ENCODE peak calls at places on chromosomes 4 and X, in nine cellular contexts. One of them, this sample, is unnamed.

GRCh38 chr4:114729339-114729738 is 130.7 kb downstream of the UGT8 start:
- DNase-seq in neural progenitor cell: peak
- DNase-seq in GM23338: peak
- DNase-seq in OCI-LY7: no peak
- DNase-seq in GM23248: no peak
- DNase-seq in HCT116: no peak
- DNase-seq in PC-3: no peak
- DNase-seq in hepatocyte: no peak
- DNase-seq in SK-N-SH: peak
- DNase-seq in this sample: no peak

GRCh38 chrX:43562372-43562771 is 93.7 kb upstream of the MAOA start:
- DNase-seq in neural progenitor cell: no peak
- DNase-seq in GM23338: no peak
- DNase-seq in OCI-LY7: no peak
- DNase-seq in GM23248: no peak
- DNase-seq in HCT116: no peak
- DNase-seq in PC-3: no peak
- DNase-seq in hepatocyte: no peak
- DNase-seq in SK-N-SH: no peak
- DNase-seq in this sample: no peak

GRCh38 chrX:40383969-40384368 is 196.8 kb upstream of the ATP6AP2 start:
- DNase-seq in neural progenitor cell: no peak
- DNase-seq in GM23338: no peak
- DNase-seq in OCI-LY7: no peak
- DNase-seq in GM23248: no peak
- DNase-seq in HCT116: no peak
- DNase-seq in PC-3: no peak
- DNase-seq in hepatocyte: no peak
- DNase-seq in SK-N-SH: no peak
- DNase-seq in this sample: no peak

GRCh38 chr4:23268072-23268771 is 575.5 kb downstream of the GBA3 start:
- DNase-seq in neural progenitor cell: no peak
- DNase-seq in GM23338: no peak
- DNase-seq in OCI-LY7: no peak
- DNase-seq in GM23248: no peak
- DNase-seq in HCT116: no peak
- DNase-seq in PC-3: no peak
- DNase-seq in hepatocyte: no peak
- DNase-seq in SK-N-SH: no peak
- DNase-seq in this sample: no peak

GRCh38 chr4:110361921-110362320 is 114.0 kb upstream of the ENPEP start:
- DNase-seq in neural progenitor cell: no peak
- DNase-seq in GM23338: no peak
- DNase-seq in OCI-LY7: no peak
- DNase-seq in GM23248: peak
- DNase-seq in HCT116: no peak
- DNase-seq in PC-3: peak
- DNase-seq in hepatocyte: no peak
- DNase-seq in SK-N-SH: no peak
- DNase-seq in this sample: no peak

GRCh38 chr4:103887191-103887590 is 167.4 kb upstream of the TACR3 start:
- DNase-seq in neural progenitor cell: no peak
- DNase-seq in GM23338: no peak
- DNase-seq in OCI-LY7: no peak
- DNase-seq in GM23248: peak
- DNase-seq in HCT116: no peak
- DNase-seq in PC-3: no peak
- DNase-seq in hepatocyte: no peak
- DNase-seq in SK-N-SH: no peak
- DNase-seq in this sample: no peak

GRCh38 chr4:104677122-104677521 is 182.4 kb upstream of the CXXC4 start:
- DNase-seq in neural progenitor cell: peak
- DNase-seq in GM23338: peak
- DNase-seq in OCI-LY7: no peak
- DNase-seq in GM23248: no peak
- DNase-seq in HCT116: no peak
- DNase-seq in PC-3: no peak
- DNase-seq in hepatocyte: peak
- DNase-seq in SK-N-SH: no peak
- DNase-seq in this sample: no peak

GRCh38 chr4:169024762-169025161 is 14.7 kb upstream of the CBR4 start:
- DNase-seq in neural progenitor cell: peak
- DNase-seq in GM23338: peak
- DNase-seq in OCI-LY7: peak
- DNase-seq in GM23248: peak
- DNase-seq in HCT116: peak
- DNase-seq in PC-3: peak
- DNase-seq in hepatocyte: peak
- DNase-seq in SK-N-SH: peak
- DNase-seq in this sample: peak

GRCh38 chr4:138678985-138679746 is 336.4 kb upstream of the NOCT start:
- DNase-seq in neural progenitor cell: no peak
- DNase-seq in GM23338: no peak
- DNase-seq in OCI-LY7: no peak
- DNase-seq in GM23248: no peak
- DNase-seq in HCT116: no peak
- DNase-seq in PC-3: no peak
- DNase-seq in hepatocyte: no peak
- DNase-seq in SK-N-SH: no peak
- DNase-seq in this sample: no peak

GRCh38 chr4:174669278-174669677 is 147.0 kb upstream of the HPGD start:
- DNase-seq in neural progenitor cell: no peak
- DNase-seq in GM23338: no peak
- DNase-seq in OCI-LY7: no peak
- DNase-seq in GM23248: peak
- DNase-seq in HCT116: no peak
- DNase-seq in PC-3: peak
- DNase-seq in hepatocyte: peak
- DNase-seq in SK-N-SH: no peak
- DNase-seq in this sample: no peak

GRCh38 chr4:83582289-83582756 is 46.4 kb downstream of the GPAT3 start:
- DNase-seq in neural progenitor cell: no peak
- DNase-seq in GM23338: no peak
- DNase-seq in OCI-LY7: peak
- DNase-seq in GM23248: peak
- DNase-seq in HCT116: no peak
- DNase-seq in PC-3: peak
- DNase-seq in hepatocyte: peak
- DNase-seq in SK-N-SH: no peak
- DNase-seq in this sample: no peak

GRCh38 chrX:70481424-70481823 is 36.8 kb downstream of the DLG3 start:
- DNase-seq in neural progenitor cell: peak
- DNase-seq in GM23338: no peak
- DNase-seq in OCI-LY7: no peak
- DNase-seq in GM23248: no peak
- DNase-seq in HCT116: no peak
- DNase-seq in PC-3: no peak
- DNase-seq in hepatocyte: no peak
- DNase-seq in SK-N-SH: no peak
- DNase-seq in this sample: no peak

GRCh38 chr4:7917669-7918068 is 22.0 kb downstream of the AFAP1 start:
- DNase-seq in neural progenitor cell: no peak
- DNase-seq in GM23338: peak
- DNase-seq in OCI-LY7: no peak
- DNase-seq in GM23248: no peak
- DNase-seq in HCT116: no peak
- DNase-seq in PC-3: no peak
- DNase-seq in hepatocyte: no peak
- DNase-seq in SK-N-SH: no peak
- DNase-seq in this sample: no peak

GRCh38 chrX:111123125-111123524 is 27.1 kb downstream of the PAK3 start:
- DNase-seq in neural progenitor cell: no peak
- DNase-seq in GM23338: no peak
- DNase-seq in OCI-LY7: no peak
- DNase-seq in GM23248: no peak
- DNase-seq in HCT116: no peak
- DNase-seq in PC-3: no peak
- DNase-seq in hepatocyte: no peak
- DNase-seq in SK-N-SH: no peak
- DNase-seq in this sample: peak

GRCh38 chr4:58064618-58065017 is 954.4 kb upstream of the IGFBP7 start:
- DNase-seq in neural progenitor cell: no peak
- DNase-seq in GM23338: no peak
- DNase-seq in OCI-LY7: no peak
- DNase-seq in GM23248: no peak
- DNase-seq in HCT116: no peak
- DNase-seq in PC-3: no peak
- DNase-seq in hepatocyte: peak
- DNase-seq in SK-N-SH: no peak
- DNase-seq in this sample: no peak

GRCh38 chr4:15457401-15458201 is 12.1 kb upstream of the CC2D2A start:
- DNase-seq in neural progenitor cell: peak
- DNase-seq in GM23338: peak
- DNase-seq in OCI-LY7: peak
- DNase-seq in GM23248: peak
- DNase-seq in HCT116: no peak
- DNase-seq in PC-3: peak
- DNase-seq in hepatocyte: peak
- DNase-seq in SK-N-SH: peak
- DNase-seq in this sample: peak

GRCh38 chr4:41505161-41505653 is 32.8 kb upstream of the LIMCH1 start:
- DNase-seq in neural progenitor cell: no peak
- DNase-seq in GM23338: no peak
- DNase-seq in OCI-LY7: no peak
- DNase-seq in GM23248: peak
- DNase-seq in HCT116: no peak
- DNase-seq in PC-3: peak
- DNase-seq in hepatocyte: no peak
- DNase-seq in SK-N-SH: peak
- DNase-seq in this sample: no peak

DNA sequence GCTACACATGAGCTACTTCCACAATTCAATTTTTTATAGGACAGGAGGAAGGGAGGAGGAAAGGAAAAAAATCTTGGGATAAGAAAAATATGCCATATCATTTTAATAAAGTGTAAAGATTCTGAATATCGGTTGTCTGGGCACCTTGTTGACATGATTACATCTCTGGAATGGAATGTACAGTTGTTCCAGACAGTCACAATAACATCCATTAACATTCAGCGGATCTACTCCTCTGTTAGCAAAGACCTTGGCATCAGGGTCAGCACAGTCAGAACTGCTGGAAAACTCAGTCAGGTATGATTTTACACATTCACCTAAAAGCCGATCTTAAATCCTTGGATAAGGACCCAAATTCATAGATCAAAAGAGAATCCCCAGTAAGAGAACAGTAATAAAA is 85.4 kb upstream of the ARMCX2 start:
- DNase-seq in neural progenitor cell: no peak
- DNase-seq in GM23338: no peak
- DNase-seq in OCI-LY7: no peak
- DNase-seq in GM23248: no peak
- DNase-seq in HCT116: no peak
- DNase-seq in PC-3: no peak
- DNase-seq in hepatocyte: no peak
- DNase-seq in SK-N-SH: no peak
- DNase-seq in this sample: no peak
- H3K4me2 ChIP-seq in neural progenitor cell: no peak
- H3K4me2 ChIP-seq in GM23338: no peak
- H3K4me2 ChIP-seq in OCI-LY7: no peak
- H3K4me2 ChIP-seq in GM23248: no peak
- H3K4me2 ChIP-seq in HCT116: no peak
- H3K4me2 ChIP-seq in PC-3: no peak
- H3K4me2 ChIP-seq in hepatocyte: no peak
- H3K4me2 ChIP-seq in SK-N-SH: no peak
- H3K4me2 ChIP-seq in this sample: no peak

GRCh38 chr4:122665148-122665547 is 44.3 kb upstream of the IL21 start:
- DNase-seq in neural progenitor cell: no peak
- DNase-seq in GM23338: no peak
- DNase-seq in OCI-LY7: no peak
- DNase-seq in GM23248: peak
- DNase-seq in HCT116: no peak
- DNase-seq in PC-3: no peak
- DNase-seq in hepatocyte: no peak
- DNase-seq in SK-N-SH: no peak
- DNase-seq in this sample: no peak

GRCh38 chr4:122661661-122662160 is 40.8 kb upstream of the IL21 start:
- DNase-seq in neural progenitor cell: no peak
- DNase-seq in GM23338: no peak
- DNase-seq in OCI-LY7: no peak
- DNase-seq in GM23248: peak
- DNase-seq in HCT116: no peak
- DNase-seq in PC-3: no peak
- DNase-seq in hepatocyte: no peak
- DNase-seq in SK-N-SH: no peak
- DNase-seq in this sample: no peak

GRCh38 chr4:122666527-122667245 is 45.8 kb upstream of the IL21 start:
- DNase-seq in neural progenitor cell: no peak
- DNase-seq in GM23338: no peak
- DNase-seq in OCI-LY7: no peak
- DNase-seq in GM23248: peak
- DNase-seq in HCT116: peak
- DNase-seq in PC-3: peak
- DNase-seq in hepatocyte: peak
- DNase-seq in SK-N-SH: no peak
- DNase-seq in this sample: no peak

GRCh38 chr4:122662701-122663100 is 41.8 kb upstream of the IL21 start:
- DNase-seq in neural progenitor cell: no peak
- DNase-seq in GM23338: peak
- DNase-seq in OCI-LY7: no peak
- DNase-seq in GM23248: no peak
- DNase-seq in HCT116: no peak
- DNase-seq in PC-3: no peak
- DNase-seq in hepatocyte: no peak
- DNase-seq in SK-N-SH: no peak
- DNase-seq in this sample: no peak

GRCh38 chr4:122663814-122664610 is 43.1 kb upstream of the IL21 start:
- DNase-seq in neural progenitor cell: no peak
- DNase-seq in GM23338: no peak
- DNase-seq in OCI-LY7: no peak
- DNase-seq in GM23248: peak
- DNase-seq in HCT116: no peak
- DNase-seq in PC-3: no peak
- DNase-seq in hepatocyte: no peak
- DNase-seq in SK-N-SH: no peak
- DNase-seq in this sample: no peak
- TF ChIP-seq EZH2phosphoT487 in neural progenitor cell: no peak
- TF ChIP-seq EZH2phosphoT487 in GM23338: no peak
- TF ChIP-seq EZH2phosphoT487 in OCI-LY7: no peak
- TF ChIP-seq EZH2phosphoT487 in GM23248: no peak
- TF ChIP-seq EZH2phosphoT487 in HCT116: no peak
- TF ChIP-seq EZH2phosphoT487 in PC-3: no peak
- TF ChIP-seq EZH2phosphoT487 in hepatocyte: no peak
- TF ChIP-seq EZH2phosphoT487 in SK-N-SH: no peak
- TF ChIP-seq EZH2phosphoT487 in this sample: no peak

GRCh38 chr4:128958194-128958593 is 135.1 kb downstream of the SCLT1 start:
- DNase-seq in neural progenitor cell: no peak
- DNase-seq in GM23338: no peak
- DNase-seq in OCI-LY7: peak
- DNase-seq in GM23248: no peak
- DNase-seq in HCT116: no peak
- DNase-seq in PC-3: no peak
- DNase-seq in hepatocyte: peak
- DNase-seq in SK-N-SH: no peak
- DNase-seq in this sample: no peak
- H2AFZ ChIP-seq in neural progenitor cell: no peak
- H2AFZ ChIP-seq in GM23338: no peak
- H2AFZ ChIP-seq in OCI-LY7: no peak
- H2AFZ ChIP-seq in GM23248: no peak
- H2AFZ ChIP-seq in HCT116: no peak
- H2AFZ ChIP-seq in PC-3: no peak
- H2AFZ ChIP-seq in hepatocyte: no peak
- H2AFZ ChIP-seq in SK-N-SH: no peak
- H2AFZ ChIP-seq in this sample: no peak

GRCh38 chr4:150078996-150079581 is 844 bp downstream of the DCLK2 start:
- DNase-seq in neural progenitor cell: peak
- DNase-seq in GM23338: peak
- DNase-seq in OCI-LY7: no peak
- DNase-seq in GM23248: peak
- DNase-seq in HCT116: no peak
- DNase-seq in PC-3: peak
- DNase-seq in hepatocyte: peak
- DNase-seq in SK-N-SH: peak
- DNase-seq in this sample: peak
- H3K4me2 ChIP-seq in neural progenitor cell: peak
- H3K4me2 ChIP-seq in GM23338: peak
- H3K4me2 ChIP-seq in OCI-LY7: no peak
- H3K4me2 ChIP-seq in GM23248: peak
- H3K4me2 ChIP-seq in HCT116: peak
- H3K4me2 ChIP-seq in PC-3: peak
- H3K4me2 ChIP-seq in hepatocyte: peak
- H3K4me2 ChIP-seq in SK-N-SH: peak
- H3K4me2 ChIP-seq in this sample: peak